ENCODE peak calls at places on chromosomes 4 and X, in five cellular contexts. R is AG09319, Z is NCI-H2081, Q is stomach, X is Calu3. W is an unnamed sample.

GRCh38 chr4:31408136-31408535 is 688.0 kb downstream of the PCDH7 start:
- DNase-seq in X (no peak), R (no peak), Q (no peak), Z (peak; percentile 68), W (peak; percentile 45)

GRCh38 chrX:136207546-136207945 is 43.7 kb downstream of the MAP7D3 start:
- DNase-seq in R (no peak), Q (no peak), Z (no peak), X (no peak), W (no peak)

GRCh38 chr4:69095301-69095731 is 958 bp upstream of the UGT2B7 start:
- DNase-seq in R (peak; percentile 15), Z (no peak), Q (no peak), X (no peak), W (no peak)

GRCh38 chr4:55255171-55255570 is 90.9 kb upstream of the SRD5A3 start:
- DNase-seq in X (no peak), Z (no peak), R (no peak), Q (no peak), W (no peak)

GRCh38 chr4:145299380-145300076 is 119.1 kb upstream of the OTUD4 start:
- DNase-seq in Q (no peak), Z (no peak), X (no peak), R (no peak), W (no peak)

GRCh38 chr4:80362578-80363181 is 27.1 kb downstream of the CFAP299 start:
- DNase-seq in Q (no peak), X (peak; percentile 59), Z (peak; percentile 57), R (no peak), W (no peak)

GRCh38 chr4:72031868-72032619 is at the start of gene NPFFR2:
- DNase-seq in Z (peak; percentile 3), Q (no peak), X (peak; percentile 52), R (no peak), W (peak; percentile 72)

GRCh38 chr4:4333265-4333706 is 43.2 kb downstream of the ZBTB49 start:
- DNase-seq in X (no peak), Q (peak; percentile 49), Z (peak; percentile 16), R (peak; percentile 59), W (peak; percentile 10)

GRCh38 chr4:109302366-109303140 is at the start of gene COL25A1:
- DNase-seq in Q (peak; percentile 26), X (no peak), R (no peak), Z (peak; percentile 23), W (peak; percentile 94)

GRCh38 chr4:169791064-169791463 is 33.3 kb upstream of the HPF1 start:
- DNase-seq in Z (no peak), R (no peak), Q (no peak), X (no peak), W (no peak)

GRCh38 chr4:107896158-107896645 is 35.1 kb upstream of the CYP2U1 start:
- DNase-seq in R (peak; percentile 75), Z (no peak), X (peak; percentile 52), Q (no peak), W (peak; percentile 10)

GRCh38 chr4:14924945-14925344 is 77.3 kb upstream of the CPEB2 start:
- DNase-seq in R (no peak), X (peak; percentile 46), Q (no peak), Z (no peak), W (no peak)

GRCh38 chr4:87274803-87275202 is 47.9 kb downstream of the HSD17B13 start:
- DNase-seq in X (no peak), R (no peak), Q (no peak), Z (no peak), W (no peak)

GRCh38 chr4:149845643-149846208 is 30.1 kb upstream of the IQCM start:
- DNase-seq in X (peak; percentile 11), R (no peak), Q (no peak), Z (peak; percentile 84), W (no peak)

GRCh38 chr4:88341227-88342192 is 37.1 kb upstream of the HERC6 start:
- DNase-seq in R (peak; percentile 47), Z (no peak), X (no peak), Q (no peak), W (peak; percentile 44)

GRCh38 chr4:103018391-103019318 is 850 bp downstream of the SLC9B1 start:
- DNase-seq in X (peak; percentile 1), Q (no peak), Z (peak; percentile 10), R (peak; percentile 3), W (peak; percentile 12)

GRCh38 chrX:41236629-41237028 is 97.3 kb upstream of the DDX3X start:
- DNase-seq in Z (no peak), Q (no peak), R (no peak), X (no peak), W (no peak)

GRCh38 chrX:104961926-104962325 is 258.6 kb downstream of the TEX13A start:
- DNase-seq in Q (no peak), Z (no peak), X (no peak), R (no peak), W (no peak)

GRCh38 chr4:158347596-158347995 is 137.3 kb downstream of the TMEM144 start:
- DNase-seq in X (no peak), Q (no peak), R (no peak), Z (no peak), W (no peak)

GRCh38 chr4:22500128-22500611 is 15.7 kb downstream of the ADGRA3 start:
- DNase-seq in R (no peak), X (peak; percentile 28), Q (peak; percentile 71), Z (peak; percentile 92), W (peak; percentile 85)

GRCh38 chr4:73777612-73778011 is 37.2 kb downstream of the CXCL8 start:
- DNase-seq in R (no peak), X (no peak), Z (no peak), Q (no peak), W (no peak)

GRCh38 chr4:141153751-141154510 is 20.7 kb upstream of the RNF150 start:
- DNase-seq in Q (no peak), X (no peak), R (no peak), Z (no peak), W (peak; percentile 10)

GRCh38 chr4:99651811-99652545 is 5.7 kb downstream of the C4orf54 start:
- DNase-seq in Z (no peak), Q (no peak), R (no peak), X (no peak), W (no peak)

GRCh38 chr4:187000281-187000680 is 276.6 kb upstream of the FAT1 start:
- DNase-seq in Z (no peak), Q (no peak), X (no peak), R (no peak), W (no peak)

GRCh38 chr4:77190053-77190452 is 33.0 kb downstream of the CCNG2 start:
- DNase-seq in Q (no peak), X (peak; percentile 37), R (no peak), Z (no peak), W (no peak)

GRCh38 chr4:56414135-56414675 is 21.2 kb downstream of the PPAT start:
- DNase-seq in Q (no peak), R (no peak), Z (no peak), X (no peak), W (no peak)

GRCh38 chr4:153494562-153494961 is 28.4 kb downstream of the TMEM131L start:
- DNase-seq in Z (no peak), Q (no peak), X (no peak), R (no peak), W (no peak)

GRCh38 chr4:85696661-85697060 is 221.7 kb downstream of the ARHGAP24 start:
- DNase-seq in X (no peak), Q (no peak), R (no peak), Z (no peak), W (no peak)

GRCh38 chr4:37793562-37793961 is 32.9 kb upstream of the PGM2 start:
- DNase-seq in R (no peak), Z (peak; percentile 29), X (peak; percentile 15), Q (no peak), W (peak; percentile 6)

GRCh38 chrX:130295519-130296314 is 27.0 kb upstream of the ZNF280C start:
- DNase-seq in Q (no peak), Z (no peak), X (no peak), R (no peak), W (no peak)

GRCh38 chrX:120372667-120373370 is 10.9 kb downstream of the ATP1B4 start:
- DNase-seq in R (no peak), Q (no peak), X (no peak), Z (no peak), W (no peak)

GRCh38 chrX:27966492-27966891 is 14.8 kb downstream of the DCAF8L1 start:
- DNase-seq in R (no peak), X (no peak), Q (no peak), Z (no peak), W (no peak)

GRCh38 chr4:53199356-53199755 is 166.5 kb downstream of the SCFD2 start:
- DNase-seq in Z (no peak), R (no peak), X (no peak), Q (no peak), W (no peak)

GRCh38 chr4:1487106-1487505 is 80.9 kb upstream of the NKX1-1 start:
- DNase-seq in Z (no peak), R (no peak), X (no peak), Q (no peak), W (no peak)

W was measured in thyroid gland.